ENCODE peak calls at places on chromosomes 16 and 17, in five cellular contexts. D is HCT116, R is brain microvascular endothelial cell, C is heart left ventricle, P is heart right ventricle. A is an unnamed sample.

GRCh38 chr16:49353650-49354049 is 20.0 kb upstream of the C16orf78 start:
- DNase-seq in P (no peak), D (no peak), R (no peak), C (no peak), A (no peak)

GRCh38 chr16:84484579-84485254 is 19.7 kb downstream of the MEAK7 start:
- DNase-seq in D (peak), P (peak), C (peak), R (peak), A (no peak)

GRCh38 chr16:81863630-81864352 is 84.7 kb downstream of the PLCG2 start:
- DNase-seq in P (no peak), R (no peak), D (no peak), C (no peak), A (no peak)

GRCh38 chr17:19539040-19539399 is 5.4 kb downstream of the SLC47A1 start:
- DNase-seq in C (no peak), D (no peak), R (no peak), P (no peak), A (no peak)

GRCh38 chr17:19979917-19980770 is 2.5 kb upstream of the AKAP10 start:
- DNase-seq in P (peak), D (no peak), R (no peak), C (peak), A (peak)

GRCh38 chr16:50067290-50067853 is 1.6 kb downstream of the HEATR3 start:
- DNase-seq in C (no peak), R (peak), P (no peak), D (peak), A (no peak)

GRCh38 chr17:62998665-62999393 is 32.8 kb downstream of the TANC2 start:
- DNase-seq in P (no peak), D (no peak), C (no peak), R (no peak), A (no peak)

GRCh38 chr16:30368122-30368791 is 2.0 kb downstream of the TBC1D10B start:
- DNase-seq in R (peak), P (no peak), C (no peak), D (no peak), A (no peak)

GRCh38 chr16:81567987-81568748 is 123.6 kb downstream of the CMIP start:
- DNase-seq in R (no peak), D (no peak), C (peak), P (peak), A (no peak)

GRCh38 chr16:68779891-68780290 is 42.8 kb downstream of the CDH1 start:
- DNase-seq in P (no peak), R (no peak), C (no peak), D (no peak), A (no peak)

DNA sequence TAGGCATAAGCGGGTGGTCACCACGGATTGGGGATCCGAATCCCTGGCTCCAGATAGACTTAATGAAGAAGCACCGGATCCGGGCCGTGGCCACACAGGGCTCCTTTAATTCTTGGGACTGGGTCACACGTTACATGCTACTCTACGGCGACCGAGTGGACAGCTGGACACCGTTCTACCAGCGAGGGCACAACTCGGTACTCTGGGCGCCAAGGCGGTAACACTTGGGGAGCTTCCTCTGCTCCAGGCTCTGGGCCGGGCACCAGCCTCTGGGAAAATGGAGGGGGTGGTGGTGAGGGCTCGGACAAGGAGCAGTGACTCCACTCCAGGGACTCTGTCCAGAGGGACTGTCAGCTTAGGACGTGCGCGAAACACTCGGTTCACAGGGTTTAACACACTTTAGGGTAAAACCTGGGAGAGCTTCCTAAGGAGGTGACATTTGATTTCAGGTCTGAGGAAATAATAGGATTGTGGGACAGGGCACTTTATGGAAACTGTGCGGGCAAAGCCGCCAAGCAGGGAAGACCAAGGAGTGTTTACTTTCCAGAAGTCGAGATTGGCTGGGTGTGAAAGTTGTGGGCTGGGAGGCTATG is 1.8 kb downstream of the CNTNAP1 start:
- DNase-seq in C (no peak), D (no peak), P (no peak), R (no peak), A (no peak)
- H3K4me3 ChIP-seq in C (peak), D (no peak), P (no peak), R (no peak), A (peak)

GRCh38 chr17:15213381-15214087 is 51.6 kb downstream of the PMP22 start:
- DNase-seq in D (no peak), R (peak), C (no peak), P (no peak), A (no peak)
- TF ChIP-seq CTCF in D (peak), R (peak), C (peak), P (peak), A (peak)

DNA sequence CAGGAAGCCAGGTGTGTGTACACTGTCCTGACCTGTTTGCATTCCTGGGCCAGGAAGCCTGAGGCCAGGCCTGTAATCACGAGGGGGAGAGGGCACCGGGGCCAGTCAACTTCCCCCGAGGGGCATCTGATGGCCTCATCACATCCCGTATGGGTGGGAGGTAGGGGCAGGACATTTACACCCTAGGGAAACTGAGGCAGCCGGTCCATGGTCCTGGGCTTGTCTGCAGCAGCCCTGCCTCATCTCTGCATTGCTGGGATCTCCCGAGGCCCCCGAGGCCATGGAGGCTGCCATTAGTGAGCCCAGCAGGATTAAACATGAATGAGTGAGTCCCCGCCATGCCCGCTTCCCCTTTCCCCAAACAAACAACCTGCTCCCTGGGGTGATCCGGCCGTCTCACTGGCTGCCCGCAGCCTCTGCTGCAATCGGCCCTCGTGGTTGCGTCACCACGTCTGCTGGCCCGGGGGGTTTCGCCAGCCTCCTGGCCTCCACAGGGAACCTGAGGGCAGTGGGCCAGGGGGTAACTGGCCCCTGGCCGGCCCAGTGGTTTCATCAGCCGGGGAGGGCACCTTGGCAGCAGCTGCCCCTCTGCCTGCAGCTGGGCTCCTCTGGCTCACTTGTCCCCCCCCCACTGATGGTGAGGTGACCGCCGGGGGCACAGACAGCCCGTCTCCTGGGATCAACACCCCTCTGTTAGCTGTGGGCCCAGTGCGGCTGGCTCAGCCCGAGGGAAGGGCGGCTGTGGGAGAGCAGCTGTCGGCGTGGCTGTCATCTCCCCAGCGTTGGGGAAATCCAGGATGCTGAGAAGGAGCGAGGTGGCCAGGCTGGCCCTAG is 88.3 kb upstream of the GSE1 start:
- DNase-seq in C (peak), R (no peak), P (peak), D (no peak), A (peak)
- H3K27ac ChIP-seq in C (no peak), R (no peak), P (no peak), D (no peak), A (peak)

GRCh38 chr16:17070882-17071592 is 399.7 kb downstream of the XYLT1 start:
- DNase-seq in R (no peak), P (no peak), D (no peak), C (no peak), A (peak)

GRCh38 chr16:17076121-17076757 is 394.5 kb downstream of the XYLT1 start:
- DNase-seq in P (no peak), R (no peak), C (no peak), D (no peak), A (no peak)

GRCh38 chr16:17067882-17068281 is 402.9 kb downstream of the XYLT1 start:
- DNase-seq in R (no peak), P (no peak), D (no peak), C (no peak), A (no peak)

GRCh38 chr16:17068524-17068923 is 402.2 kb downstream of the XYLT1 start:
- DNase-seq in P (no peak), R (no peak), C (no peak), D (no peak), A (no peak)

GRCh38 chr16:17072104-17072503 is 398.7 kb downstream of the XYLT1 start:
- DNase-seq in D (no peak), P (no peak), R (no peak), C (no peak), A (no peak)
- H3K4me3 ChIP-seq in D (no peak), P (no peak), R (no peak), C (no peak), A (no peak)

DNA sequence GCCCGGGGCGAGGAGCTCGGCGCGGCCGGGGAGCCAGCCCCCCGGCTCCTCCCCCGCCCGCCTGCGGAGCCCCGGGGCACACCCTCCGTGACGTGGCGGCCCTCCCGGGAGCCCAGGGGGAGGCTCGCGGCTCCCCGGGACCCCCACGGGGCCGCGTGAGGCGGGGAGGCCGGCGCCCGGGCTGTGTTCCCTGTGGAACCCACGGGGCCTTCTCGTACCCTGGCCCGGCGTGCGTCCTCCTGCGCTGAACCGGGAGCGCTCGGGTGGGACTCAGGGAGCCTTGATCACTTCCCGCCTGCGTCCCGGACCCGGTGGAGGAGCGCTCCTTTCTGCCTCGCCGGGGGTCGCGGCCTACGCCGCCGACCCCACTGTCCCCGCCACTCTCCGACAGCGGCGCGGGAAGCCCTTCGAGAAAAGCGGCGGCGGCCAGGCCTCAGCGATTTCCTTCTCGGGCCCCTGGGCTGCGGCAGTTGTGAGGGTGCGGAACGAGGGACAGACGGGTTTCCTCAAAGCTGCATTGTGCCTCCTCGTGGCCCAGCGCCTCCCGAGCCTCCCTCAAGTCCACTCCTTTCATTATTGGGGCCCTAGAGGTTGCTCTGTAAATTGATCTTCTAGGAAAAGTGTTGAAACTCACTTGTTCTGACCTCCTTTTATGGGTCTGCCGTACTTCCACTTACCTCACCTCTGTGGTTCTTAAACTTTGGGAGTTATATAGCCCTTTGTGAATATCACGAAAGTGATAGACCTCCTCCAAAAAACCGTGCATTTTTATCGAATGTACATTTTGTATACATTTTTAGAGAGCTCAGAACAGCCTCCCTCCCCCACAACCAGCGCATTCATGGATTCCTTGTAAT is 597 bp downstream of the LIG3 start:
- DNase-seq in R (peak), P (peak), C (peak), D (peak), A (peak)
- TF ChIP-seq CTCF in R (peak), P (peak), C (peak), D (peak), A (peak)

GRCh38 chr17:55420776-55421178 is 858 bp downstream of the MMD start:
- DNase-seq in D (no peak), R (no peak), P (peak), C (peak), A (peak)

GRCh38 chr17:55420067-55420775 is 1.4 kb downstream of the MMD start:
- DNase-seq in D (no peak), R (no peak), C (no peak), P (no peak), A (no peak)

GRCh38 chr17:55416470-55417052 is 5.1 kb downstream of the MMD start:
- DNase-seq in C (no peak), P (no peak), R (no peak), D (no peak), A (no peak)

GRCh38 chr17:55417411-55418268 is 4.0 kb downstream of the MMD start:
- DNase-seq in R (no peak), C (no peak), P (no peak), D (no peak), A (no peak)

GRCh38 chr17:55418369-55419268 is 3.0 kb downstream of the MMD start:
- DNase-seq in D (no peak), R (no peak), C (no peak), P (no peak), A (no peak)
- H3K27ac ChIP-seq in D (no peak), R (no peak), C (no peak), P (peak), A (no peak)

DNA sequence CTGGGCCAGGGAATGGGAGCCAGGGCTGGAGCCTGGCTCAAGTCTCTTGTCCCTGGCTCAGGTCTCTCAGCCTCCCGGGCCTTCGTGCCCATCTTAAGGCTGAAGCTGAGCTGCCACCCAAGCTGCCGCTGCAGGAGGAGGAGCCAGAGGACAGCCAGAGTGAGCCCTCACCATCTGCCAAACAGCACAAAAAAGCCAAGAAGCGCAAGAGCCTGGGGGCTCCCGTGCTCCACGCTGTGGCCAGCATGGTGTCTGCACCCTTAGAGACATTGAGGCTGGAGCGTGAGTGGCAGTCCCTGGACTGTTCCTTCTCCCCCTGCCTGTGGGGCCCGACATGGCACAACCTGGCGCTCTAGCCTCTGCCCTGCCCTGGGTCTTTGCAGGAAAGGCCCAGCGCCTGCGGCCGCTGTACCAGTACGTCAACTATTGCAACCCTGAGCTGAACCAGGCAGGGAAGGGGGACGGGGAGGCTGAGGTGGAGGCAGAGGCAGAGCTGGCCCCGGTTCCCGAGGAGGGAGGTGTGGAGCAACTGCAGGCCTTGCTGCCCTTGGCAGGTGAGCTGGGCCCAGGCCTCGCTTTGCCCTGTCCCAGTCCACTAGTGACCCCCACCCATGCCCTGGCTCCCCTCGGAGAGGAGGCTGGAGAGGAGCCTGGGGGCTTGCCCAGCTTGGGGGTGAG is 1.3 kb downstream of the C16orf86 start:
- DNase-seq in R (peak), P (peak), C (peak), D (peak), A (peak)
- H3K4me3 ChIP-seq in R (peak), P (no peak), C (peak), D (no peak), A (peak)

DNA sequence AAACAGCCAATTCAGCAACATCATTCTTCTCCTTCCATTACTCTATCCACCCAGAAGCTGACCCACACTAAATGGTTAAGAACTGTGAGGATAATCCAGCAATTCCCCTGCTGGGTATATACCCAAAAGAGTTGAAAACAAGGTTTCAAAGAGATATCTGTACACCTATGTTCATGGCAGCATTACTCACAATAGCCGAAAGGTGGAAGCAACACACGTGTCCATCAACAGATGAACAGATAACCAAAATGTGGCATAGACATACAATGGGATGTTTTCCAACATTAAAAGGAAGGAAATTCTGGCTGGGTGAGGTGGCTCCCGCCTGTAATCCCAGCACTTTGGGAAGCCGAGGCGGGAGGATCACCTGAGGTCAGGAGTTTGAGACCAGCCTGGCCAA is 19.9 kb downstream of the MIS12 start:
- DNase-seq in C (no peak), P (no peak), D (no peak), R (no peak), A (no peak)
- TF ChIP-seq CTCF in C (no peak), P (no peak), D (peak), R (no peak), A (no peak)

DNA sequence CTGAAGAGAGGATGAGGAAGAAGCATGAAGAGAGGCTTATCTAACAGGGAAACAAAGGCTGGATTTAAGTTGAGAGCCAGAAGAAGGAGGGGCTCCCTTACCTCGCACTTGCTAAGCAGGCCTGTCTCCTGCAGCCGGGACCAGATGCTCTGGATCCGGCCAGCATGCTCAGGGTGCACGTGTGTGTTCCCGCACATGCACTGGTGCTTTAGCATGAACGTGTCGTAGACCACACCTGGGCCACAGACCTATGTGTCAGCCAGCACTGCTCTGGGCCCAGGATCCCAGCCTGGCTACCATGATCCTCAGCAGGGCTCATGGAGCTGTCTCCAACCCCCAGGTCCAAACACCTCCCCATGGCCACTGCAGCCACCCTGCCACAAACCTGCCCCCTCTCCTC is 14.4 kb downstream of the G6PC3 start:
- DNase-seq in P (no peak), C (no peak), D (no peak), R (no peak), A (no peak)
- H3K27ac ChIP-seq in P (no peak), C (no peak), D (no peak), R (no peak), A (no peak)

GRCh38 chr17:27380551-27380950 is 75.7 kb upstream of the KSR1 start:
- DNase-seq in D (no peak), P (no peak), R (no peak), C (no peak), A (no peak)
- H3K4me3 ChIP-seq in D (peak), P (no peak), R (peak), C (peak), A (no peak)